ENCODE peak calls at places on chromosomes 12 and 14, in four cellular contexts. S is K562, C is A549, U is HepG2. F is an unnamed sample.

GRCh38 chr12:116856729-116857128 is 24.5 kb downstream of the HRK start:
- DNase-seq in S (no peak), C (no peak), U (no peak), F (no peak)

GRCh38 chr14:100777366-100778077 is 48.4 kb upstream of the MEG3 start:
- DNase-seq in S (no peak), C (no peak), U (no peak), F (no peak)

GRCh38 chr14:77151245-77151644 is 9.7 kb upstream of the ZDHHC22 start:
- DNase-seq in S (peak; percentile 33), C (peak; percentile 55), U (no peak), F (peak; percentile 28)

GRCh38 chr12:124866883-124867232 is 3.2 kb upstream of the SCARB1 start:
- DNase-seq in S (no peak), C (no peak), U (no peak), F (peak; percentile 50)

GRCh38 chr12:17015501-17015900 is 409.5 kb upstream of the LMO3 start:
- DNase-seq in S (no peak), C (no peak), U (no peak), F (no peak)

GRCh38 chr12:27511031-27511722 is 12.8 kb upstream of the PPFIBP1 start:
- DNase-seq in S (no peak), C (no peak), U (no peak), F (no peak)

GRCh38 chr12:27534060-27534764 is 10.2 kb downstream of the PPFIBP1 start:
- DNase-seq in S (no peak), C (no peak), U (no peak), F (no peak)

GRCh38 chr14:91140672-91141071 is 26.8 kb downstream of the DGLUCY start:
- DNase-seq in S (peak; percentile 24), C (peak; percentile 51), U (peak; percentile 55), F (no peak)

GRCh38 chr12:29562167-29562776 is 64.8 kb upstream of the OVCH1 start:
- DNase-seq in S (no peak), C (no peak), U (no peak), F (no peak)

DNA sequence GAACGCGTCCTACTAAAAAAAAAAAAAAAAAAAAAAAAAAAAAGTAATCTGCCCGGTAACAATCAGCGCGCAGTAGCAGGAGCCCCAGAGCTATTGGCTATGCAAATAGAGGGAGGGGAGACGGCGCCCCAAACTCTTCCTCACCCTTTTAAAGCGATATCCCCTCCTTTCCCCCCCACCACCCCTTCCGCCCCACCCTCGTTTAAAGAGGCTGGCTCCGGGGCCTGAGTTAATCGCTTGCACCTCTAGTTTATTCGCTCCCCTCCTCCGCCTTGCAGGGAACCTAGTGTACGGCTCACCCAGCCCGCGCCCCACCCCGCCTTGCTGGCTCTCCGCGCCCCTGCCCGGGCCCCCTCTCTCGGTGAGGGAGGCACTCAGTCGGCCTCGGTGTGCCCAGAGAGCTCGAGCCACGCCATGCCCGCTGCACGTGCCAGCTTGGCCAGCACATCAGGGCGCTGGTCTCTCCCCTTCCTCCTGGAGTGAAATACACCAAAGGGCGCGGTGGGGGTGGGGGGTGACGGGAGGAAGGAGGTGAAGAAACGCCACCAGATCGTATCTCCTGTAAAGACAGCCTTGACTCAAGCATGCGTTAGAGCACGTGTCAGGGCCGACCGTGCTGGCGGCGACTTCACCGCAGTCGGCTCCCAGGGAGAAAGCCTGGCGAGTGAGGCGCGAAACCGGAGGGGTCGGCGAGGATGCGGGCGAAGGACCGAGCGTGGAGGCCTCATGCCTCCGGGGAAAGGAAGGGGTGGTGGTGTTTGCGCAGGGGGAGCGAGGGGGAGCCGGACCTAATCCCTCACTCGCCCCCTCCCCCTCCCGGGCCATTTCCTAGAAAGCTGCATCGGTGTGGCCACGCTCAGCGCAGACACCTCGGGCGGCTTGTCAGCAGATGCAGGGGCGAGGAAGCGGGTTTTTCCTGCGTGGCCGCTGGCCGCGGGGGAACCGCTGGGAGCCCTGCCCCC is 1.3 kb upstream of the CCND2 start:
- DNase-seq in S (peak; percentile 56), C (no peak), U (no peak), F (peak; percentile 97)
- TF ChIP-seq MYC in S (peak; percentile 89), C (no peak), U (no peak), F (peak; percentile 94)

GRCh38 chr12:49903351-49903699 is 375 bp downstream of the FAIM2 start:
- DNase-seq in S (no peak), C (no peak), U (no peak), F (no peak)
- H3K4me3 ChIP-seq in S (no peak overlapping the region), C (no peak overlapping the region), U (no peak overlapping the region), F (no peak overlapping the region)

GRCh38 chr12:44157359-44157758 is 321.5 kb downstream of the TMEM117 start:
- DNase-seq in S (no peak), C (no peak), U (no peak), F (no peak)

GRCh38 chr12:44155349-44155748 is 319.5 kb downstream of the TMEM117 start:
- DNase-seq in S (no peak), C (no peak), U (no peak), F (no peak)

GRCh38 chr12:44158746-44159145 is 322.9 kb downstream of the TMEM117 start:
- DNase-seq in S (no peak), C (no peak), U (no peak), F (no peak)

GRCh38 chr12:44159211-44159610 is 323.3 kb downstream of the TMEM117 start:
- DNase-seq in S (no peak), C (no peak), U (peak; percentile 14), F (no peak)

DNA sequence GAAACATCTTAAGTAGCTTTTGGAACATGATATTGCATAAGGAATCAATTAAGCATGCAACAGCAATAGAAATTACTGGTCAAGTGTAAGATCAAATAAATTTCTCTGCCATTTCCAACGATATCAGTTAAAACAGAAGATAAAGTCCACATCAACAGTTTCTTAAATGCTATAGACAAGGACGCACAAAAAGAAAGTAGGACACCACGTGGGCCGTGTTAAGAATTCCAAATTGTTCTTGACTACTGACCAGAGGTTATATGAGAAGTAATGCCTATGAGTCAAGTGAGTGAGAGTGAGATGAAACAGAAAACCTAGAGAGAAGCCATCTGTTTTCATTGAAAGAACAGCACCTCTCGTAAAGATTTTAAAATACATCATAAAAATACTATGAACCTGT is 318.2 kb downstream of the TMEM117 start:
- DNase-seq in S (no peak), C (no peak), U (no peak), F (no peak)
- TF ChIP-seq MYC in S (no peak), C (no peak), U (no peak), F (no peak)

GRCh38 chr12:20477691-20478090 is 109.4 kb downstream of the PDE3A start:
- DNase-seq in S (no peak), C (no peak), U (no peak), F (no peak)
- H3K4me3 ChIP-seq in S (no peak overlapping the region), C (no peak overlapping the region), U (no peak overlapping the region), F (no peak overlapping the region)

GRCh38 chr12:65605019-65605418 is 219.3 kb upstream of the HMGA2 start:
- DNase-seq in S (no peak), C (no peak), U (no peak), F (no peak)
- TF ChIP-seq MYC in S (no peak), C (no peak), U (no peak), F (no peak)

DNA sequence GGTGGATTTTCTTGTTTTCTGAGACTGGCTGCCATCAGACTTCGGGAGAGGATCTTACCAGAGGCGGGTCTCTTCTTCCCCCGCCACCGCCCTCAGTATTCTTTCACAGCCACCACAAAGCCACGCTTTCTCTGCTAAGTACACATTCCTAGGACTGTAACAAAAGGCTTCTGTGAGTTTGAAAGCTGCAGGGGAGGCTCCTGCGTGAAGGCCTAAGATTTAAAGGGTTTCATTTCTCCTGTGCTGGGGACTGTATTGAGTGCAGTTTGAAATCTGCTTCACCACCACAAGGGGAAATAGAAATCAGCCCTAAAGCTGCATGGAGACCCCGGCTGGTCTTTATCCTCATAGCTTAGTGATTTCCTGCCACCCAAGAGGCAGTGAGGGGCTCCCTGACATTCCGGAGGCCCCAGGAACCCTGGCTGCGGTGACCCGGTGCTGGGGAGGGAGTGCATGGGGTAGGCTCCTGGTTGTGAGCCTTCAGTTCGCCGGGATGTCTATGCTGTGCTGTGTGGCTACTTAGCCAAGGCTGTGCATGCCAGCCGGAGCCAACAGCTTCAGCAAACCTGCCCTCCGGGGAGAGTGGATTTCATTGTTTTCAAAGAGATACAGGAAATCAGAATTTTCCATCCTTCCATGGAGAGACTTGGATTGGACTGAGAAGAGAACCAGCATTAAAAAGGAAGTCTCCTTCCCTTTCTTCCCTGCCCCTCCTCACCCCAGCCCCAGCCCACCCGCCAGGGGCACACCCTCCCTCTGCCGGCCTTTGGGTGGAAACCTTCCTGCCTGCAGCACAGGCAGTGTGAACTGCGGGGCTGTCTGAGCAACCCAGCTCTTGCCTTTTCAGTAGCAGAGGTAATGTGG is 163.3 kb downstream of the ETV6 start:
- DNase-seq in S (no peak), C (no peak), U (peak; percentile 78), F (peak; percentile 79)
- H3K4me3 ChIP-seq in S (no peak overlapping the region), C (no peak overlapping the region), U (peak overlapping the region; percentile 75), F (peak overlapping the region; percentile 55)

GRCh38 chr14:34655959-34656358 is 26.0 kb upstream of the SNX6 start:
- DNase-seq in S (no peak), C (no peak), U (no peak), F (no peak)

GRCh38 chr14:34646570-34647255 is 16.8 kb upstream of the SNX6 start:
- DNase-seq in S (no peak), C (no peak), U (no peak), F (no peak)

GRCh38 chr14:34649344-34649743 is 19.4 kb upstream of the SNX6 start:
- DNase-seq in S (peak; percentile 11), C (no peak), U (no peak), F (no peak)

DNA sequence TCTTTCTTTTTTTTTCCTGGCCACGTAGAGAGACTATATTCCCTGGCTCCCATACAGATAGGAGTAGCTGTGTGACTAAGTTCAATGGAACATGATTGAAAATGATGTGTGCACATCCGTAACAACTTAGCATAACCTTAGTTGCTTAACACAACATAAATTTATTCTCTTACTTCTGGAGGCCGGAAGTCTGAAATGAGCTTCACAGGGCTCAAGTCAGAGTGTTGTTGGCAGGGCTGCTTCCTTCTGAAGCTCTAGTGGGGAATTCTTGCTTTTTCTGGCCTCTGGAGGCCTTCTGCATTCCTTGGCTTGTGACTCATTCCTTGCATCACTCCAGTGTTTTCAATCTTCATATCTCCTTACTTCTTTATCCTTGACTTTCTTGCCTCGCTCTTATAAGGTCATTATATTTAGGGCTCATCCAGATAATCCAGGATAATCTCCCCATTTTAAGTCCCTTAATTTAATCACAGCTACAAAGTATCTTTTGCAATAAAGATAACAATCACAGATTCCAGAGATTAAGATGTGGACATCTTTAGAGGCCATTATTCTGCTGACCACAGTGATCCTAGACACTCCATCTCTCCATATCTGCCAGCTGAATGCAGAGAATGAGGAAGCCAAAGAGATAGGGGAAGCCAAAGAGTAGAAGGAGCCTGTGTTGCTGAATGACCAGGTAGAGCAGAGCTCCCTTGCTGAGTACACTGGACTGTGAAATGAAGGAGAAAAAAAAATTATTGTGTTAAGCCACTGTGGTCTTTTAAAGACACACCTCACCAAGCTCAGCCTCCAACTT is 21.0 kb upstream of the SNX6 start:
- DNase-seq in S (no peak), C (peak; percentile 85), U (no peak), F (no peak)
- TF ChIP-seq MYC in S (no peak), C (no peak), U (no peak), F (no peak)

GRCh38 chr12:57091633-57092528 is 3.0 kb downstream of the NAB2 start:
- DNase-seq in S (no peak), C (no peak), U (no peak), F (no peak)
- H3K4me3 ChIP-seq in S (no peak overlapping the region), C (no peak overlapping the region), U (no peak overlapping the region), F (no peak overlapping the region)

DNA sequence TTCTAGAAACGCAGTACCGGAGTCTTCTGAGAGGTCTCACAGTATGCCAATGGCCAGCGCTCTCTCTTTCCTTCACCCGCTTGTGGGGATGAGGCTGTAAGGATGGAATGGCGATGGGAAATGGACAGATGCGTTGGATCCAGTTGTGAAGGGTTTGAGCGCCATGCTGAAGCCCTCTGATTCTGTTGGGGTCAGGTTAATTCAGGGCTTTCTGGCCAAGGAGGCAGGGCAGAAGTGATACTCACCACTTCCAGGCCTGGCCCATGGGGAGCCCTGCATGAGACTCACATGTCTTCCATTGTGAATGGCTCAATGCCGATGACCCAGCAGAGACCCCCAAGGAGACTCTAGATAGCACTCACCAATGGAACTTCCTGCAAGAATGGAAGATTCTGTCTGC is 114.3 kb downstream of the BCL11B start:
- DNase-seq in S (no peak), C (no peak), U (no peak), F (no peak)
- TF ChIP-seq MYC in S (no peak), C (no peak), U (no peak), F (no peak)

F was measured in NB4.